ENCODE peak calls at places on chromosomes 1 and 21, in four cellular contexts. K is AG09319; V is activated CD8-positive, alpha-beta memory T cell treated with anti-CD3 and anti-CD28 coated beads for 24 hours; S is mammary epithelial cell. X is an unnamed sample.

GRCh38 chr1:82079607-82080006 is 278.9 kb downstream of the ADGRL2 start:
- DNase-seq in K (no peak), V (no peak), S (no peak), X (no peak)

GRCh38 chr1:154276797-154277196 is 4.4 kb downstream of the HAX1 start:
- DNase-seq in V (no peak), S (no peak), K (no peak), X (peak)

GRCh38 chr1:160204526-160205241 is 500 bp upstream of the PEA15 start:
- DNase-seq in S (no peak), V (no peak), K (no peak), X (no peak)

GRCh38 chr1:58585591-58586151 is 8.6 kb upstream of the TACSTD2 start:
- DNase-seq in K (no peak), S (peak), V (no peak), X (peak)

GRCh38 chr1:205587576-205587975 is 44.2 kb downstream of the ELK4 start:
- DNase-seq in K (no peak), V (peak), S (no peak), X (no peak)

GRCh38 chr1:32733573-32734321 is 31.2 kb upstream of the SYNC start:
- DNase-seq in K (no peak), V (no peak), S (no peak), X (no peak)

GRCh38 chr1:151157067-151157531 is 650 bp downstream of the TNFAIP8L2 start:
- DNase-seq in K (no peak), S (no peak), V (peak), X (no peak)

GRCh38 chr1:111204211-111204883 is 3.9 kb upstream of the DENND2D start:
- DNase-seq in V (peak), K (no peak), S (no peak), X (no peak)

GRCh38 chr1:85407978-85408377 is 57.0 kb downstream of the DDAH1 start:
- DNase-seq in V (no peak), K (no peak), S (no peak), X (no peak)

GRCh38 chr21:42862774-42863503 is 16.4 kb downstream of the WDR4 start:
- DNase-seq in S (peak), V (no peak), K (no peak), X (no peak)

GRCh38 chr21:17463441-17463840 is 49.4 kb upstream of the CXADR start:
- DNase-seq in S (peak), K (peak), V (no peak), X (peak)